ENCODE peak calls at places on chromosomes 5 and 9, in six cellular contexts. W, S, C, R, V and T are unnamed samples.

GRCh38 chr9:123377211-123377971 is 21.4 kb downstream of the CRB2 start:
- DNase-seq in S (peak), R (no peak), C (no peak), W (no peak), V (no peak), T (no peak)

GRCh38 chr9:72592501-72593403 is 71.3 kb downstream of the TMC1 start:
- DNase-seq in W (peak), V (peak), R (peak), S (peak), C (peak), T (no peak)

GRCh38 chr5:124481419-124481818 is 265.0 kb downstream of the ZNF608 start:
- DNase-seq in C (no peak), W (no peak), S (no peak), R (no peak), V (no peak), T (no peak)

GRCh38 chr9:136837146-136837855 is 5.0 kb upstream of the AJM1 start:
- DNase-seq in R (no peak), V (no peak), W (no peak), C (no peak), S (no peak), T (no peak)

GRCh38 chr9:100725376-100725775 is 147.5 kb downstream of the CAVIN4 start:
- DNase-seq in R (no peak), S (no peak), C (no peak), V (no peak), W (no peak), T (no peak)

GRCh38 chr9:10062629-10063395 is 550.0 kb downstream of the PTPRD start:
- DNase-seq in C (no peak), R (peak), V (no peak), S (peak), W (no peak), T (no peak)

GRCh38 chr5:81848368-81848767 is 97.5 kb upstream of the SSBP2 start:
- DNase-seq in V (no peak), R (no peak), S (no peak), W (no peak), C (no peak), T (no peak)

GRCh38 chr9:70324963-70325362 is 66.2 kb downstream of the SMC5 start:
- DNase-seq in R (no peak), V (no peak), S (peak), W (no peak), C (no peak), T (no peak)

GRCh38 chr5:75108515-75108914 is 56.2 kb upstream of the GCNT4 start:
- DNase-seq in R (no peak), V (no peak), C (no peak), S (no peak), W (no peak), T (no peak)

GRCh38 chr5:54541823-54542783 is 24.5 kb downstream of the SNX18 start:
- DNase-seq in V (no peak), C (no peak), R (no peak), W (no peak), S (no peak), T (no peak)

GRCh38 chr5:8366296-8366695 is 497.3 kb downstream of the MTRR start:
- DNase-seq in R (no peak), W (no peak), V (no peak), C (no peak), S (no peak), T (no peak)

GRCh38 chr5:147734839-147735238 is 47.7 kb downstream of the JAKMIP2 start:
- DNase-seq in R (no peak), C (no peak), V (no peak), S (no peak), W (no peak), T (no peak)

GRCh38 chr9:121550041-121550440 is 50.4 kb upstream of the GGTA1 start:
- DNase-seq in V (no peak), R (no peak), C (no peak), S (no peak), W (no peak), T (no peak)

GRCh38 chr9:94779693-94780290 is 53.3 kb downstream of the AOPEP start:
- DNase-seq in V (no peak), S (no peak), R (no peak), C (no peak), W (no peak), T (no peak)

GRCh38 chr5:106873558-106873957 is 797.2 kb downstream of the EFNA5 start:
- DNase-seq in R (peak), V (no peak), C (no peak), W (no peak), S (no peak), T (no peak)

GRCh38 chr5:149780043-149780737 is 50.1 kb downstream of the PPARGC1B start:
- DNase-seq in V (no peak), C (no peak), S (no peak), R (no peak), W (no peak), T (no peak)
- H3K27ac ChIP-seq in V (no peak), C (no peak), S (no peak), R (peak), W (no peak), T (no peak)

GRCh38 chr9:104958756-104959155 is 30.8 kb upstream of the ABCA1 start:
- DNase-seq in C (no peak), W (no peak), V (no peak), R (no peak), S (no peak), T (no peak)

GRCh38 chr9:104963076-104963475 is 35.1 kb upstream of the ABCA1 start:
- DNase-seq in S (no peak), W (no peak), C (no peak), R (no peak), V (no peak), T (no peak)

GRCh38 chr9:104961701-104962359 is 33.9 kb upstream of the ABCA1 start:
- DNase-seq in C (no peak), W (no peak), V (no peak), S (no peak), R (peak), T (no peak)

GRCh38 chr9:104961238-104961637 is 33.3 kb upstream of the ABCA1 start:
- DNase-seq in S (peak), C (peak), V (peak), W (peak), R (peak), T (no peak)
- H3K27ac ChIP-seq in S (no peak), C (no peak), V (no peak), W (no peak), R (peak), T (no peak)

DNA sequence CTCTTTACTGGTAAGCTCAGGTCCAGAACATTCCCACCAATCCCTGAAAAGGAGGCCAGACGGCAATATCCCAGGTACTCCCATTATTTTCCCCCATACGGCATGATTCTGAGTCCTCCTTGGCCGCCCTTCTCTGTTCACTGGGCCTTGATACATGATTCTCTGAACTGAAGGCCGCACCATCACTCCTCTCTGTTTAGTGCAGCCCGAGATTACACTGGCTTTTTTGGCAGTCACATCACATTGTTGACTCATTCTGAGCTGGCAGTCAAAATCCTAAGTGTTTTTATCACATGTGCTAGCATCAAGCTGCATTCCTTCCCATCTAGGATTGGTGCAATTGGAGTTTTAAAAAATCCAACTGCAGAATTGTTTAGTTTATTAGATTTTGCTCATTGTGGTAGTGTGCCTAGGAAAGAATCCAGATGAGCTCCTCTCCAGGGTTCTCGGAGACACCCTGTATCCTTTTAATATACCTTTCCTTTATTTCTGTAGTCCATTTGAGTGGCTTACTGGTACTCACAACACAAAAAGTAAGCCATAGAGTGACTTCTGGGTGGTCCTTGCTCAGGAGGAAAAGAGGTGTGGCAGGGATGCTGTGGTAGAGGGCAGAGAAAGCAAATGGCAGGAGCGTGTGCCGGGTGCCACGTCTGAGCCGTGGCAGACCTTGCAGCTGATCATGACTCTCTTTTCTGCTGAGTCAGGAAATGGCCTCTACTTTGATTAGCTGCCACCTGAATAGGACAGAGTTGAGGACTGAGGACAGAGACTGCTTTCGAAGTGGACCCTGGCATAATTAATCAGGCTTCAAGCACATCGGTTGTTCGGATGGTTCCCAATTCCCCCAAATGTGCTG is 121.1 kb upstream of the IL12B start:
- DNase-seq in W (peak), S (peak), V (no peak), R (peak), C (no peak), T (no peak)
- H3K27ac ChIP-seq in W (peak), S (peak), V (no peak), R (peak), C (no peak), T (no peak)

DNA sequence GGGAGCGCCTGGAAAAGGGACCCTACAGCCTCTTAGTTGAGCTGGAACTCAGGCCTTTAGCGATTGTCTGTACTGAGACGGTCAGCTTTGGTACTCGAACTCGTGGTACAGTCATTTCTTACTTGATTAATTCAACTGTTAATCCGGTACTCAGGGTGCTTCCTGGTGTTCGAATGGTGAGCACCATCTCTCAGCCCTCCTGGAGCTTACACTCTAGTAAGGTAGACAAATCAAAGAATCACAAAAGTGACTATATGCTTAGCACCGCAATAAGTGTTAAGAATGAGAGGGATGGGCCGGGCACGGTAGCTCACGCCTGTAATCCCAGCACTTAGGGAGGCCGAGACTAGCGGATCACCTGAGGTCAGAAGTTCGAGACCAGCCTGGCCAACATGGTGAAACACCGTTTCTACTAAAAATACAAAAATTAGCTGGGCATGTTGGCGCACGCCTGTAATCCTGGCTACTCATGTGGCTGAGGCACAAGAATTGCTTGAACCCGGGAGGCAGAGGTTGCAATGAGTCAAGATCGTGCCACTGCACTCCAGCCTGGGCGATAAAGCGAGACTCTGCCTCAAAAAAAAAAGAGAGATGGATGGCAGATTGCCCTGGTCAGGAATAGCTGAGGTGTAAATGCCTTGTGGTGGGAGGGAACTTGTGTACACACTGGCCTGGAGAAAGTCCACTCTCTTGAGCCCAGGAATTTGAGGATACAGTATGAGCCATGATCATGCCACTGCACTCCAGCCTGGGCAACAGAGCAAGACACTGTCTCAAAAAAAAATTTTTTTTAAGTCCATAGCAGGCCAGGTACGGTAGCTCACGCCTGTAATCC is 981 bp downstream of the TCOF1 start:
- DNase-seq in S (peak), V (no peak), R (no peak), W (no peak), C (no peak), T (no peak)
- H3K27ac ChIP-seq in S (peak), V (peak), R (peak), W (peak), C (peak), T (peak)

DNA sequence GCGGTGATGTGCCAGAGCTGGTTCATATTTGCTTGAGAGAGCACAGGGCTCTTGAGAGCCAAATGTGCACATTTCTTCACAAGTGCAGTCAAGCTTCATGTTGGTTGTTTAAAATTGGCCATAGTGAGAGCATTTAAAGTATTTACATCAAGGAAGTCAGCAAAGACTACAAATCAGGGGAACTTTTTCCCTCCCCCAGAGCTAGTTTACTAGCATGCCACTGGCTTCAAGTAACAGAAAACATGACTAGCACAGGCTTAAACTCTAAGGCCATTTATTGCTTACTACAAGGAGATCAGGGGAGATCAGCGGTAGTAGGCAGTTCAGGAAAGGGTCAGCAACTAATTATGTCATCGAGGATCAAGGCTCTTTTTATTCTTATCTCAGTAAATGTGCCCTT is 11.0 kb upstream of the CCDC171 start:
- DNase-seq in C (no peak), V (no peak), W (no peak), R (no peak), S (no peak), T (no peak)
- H3K27ac ChIP-seq in C (no peak), V (no peak), W (no peak), R (no peak), S (no peak), T (no peak)

GRCh38 chr5:6717247-6717646 is 4.0 kb downstream of the TENT4A start:
- DNase-seq in V (no peak), R (no peak), S (no peak), W (no peak), C (no peak), T (no peak)
- H3K27ac ChIP-seq in V (no peak), R (no peak), S (no peak), W (no peak), C (no peak), T (no peak)

GRCh38 chr5:137792291-137792690 is 38.1 kb upstream of the HNRNPA0 start:
- DNase-seq in R (no peak), C (no peak), W (no peak), V (no peak), S (no peak), T (no peak)

GRCh38 chr5:137796279-137796678 is 42.1 kb upstream of the HNRNPA0 start:
- DNase-seq in S (no peak), R (no peak), V (no peak), C (no peak), W (no peak), T (no peak)

GRCh38 chr5:137791803-137792202 is 37.6 kb upstream of the HNRNPA0 start:
- DNase-seq in R (no peak), W (no peak), C (no peak), V (no peak), S (no peak), T (no peak)

GRCh38 chr5:137791387-137791786 is 37.2 kb upstream of the HNRNPA0 start:
- DNase-seq in R (no peak), S (no peak), V (no peak), W (no peak), C (no peak), T (no peak)

DNA sequence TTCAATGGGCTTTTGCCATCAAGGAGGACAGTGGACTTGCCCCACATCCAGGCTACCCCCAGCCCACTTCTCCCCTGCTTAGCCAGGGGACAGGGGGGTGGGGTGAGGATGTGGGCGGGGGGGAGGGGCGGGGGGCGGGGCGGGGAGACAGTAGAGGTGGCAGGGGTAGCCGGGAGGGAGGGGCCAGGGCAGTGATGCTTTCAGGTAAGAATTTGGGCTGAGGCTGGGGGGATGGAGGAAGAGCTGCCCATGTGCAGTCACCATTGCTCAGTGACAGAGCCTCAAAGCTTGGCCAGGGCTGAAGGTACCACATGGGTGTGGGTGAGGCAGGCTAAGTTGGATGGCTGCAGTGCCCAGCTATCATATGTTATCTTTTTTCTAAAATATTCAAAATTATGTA is 40.7 kb upstream of the HNRNPA0 start:
- DNase-seq in S (no peak), V (no peak), R (no peak), W (no peak), C (no peak), T (no peak)
- H3K27ac ChIP-seq in S (no peak), V (no peak), R (no peak), W (no peak), C (no peak), T (no peak)

GRCh38 chr5:34738381-34738780 is 82.3 kb downstream of the RAI14 start:
- DNase-seq in S (peak), C (no peak), W (no peak), R (no peak), V (no peak), T (no peak)
- H3K27ac ChIP-seq in S (no peak), C (no peak), W (no peak), R (no peak), V (no peak), T (no peak)

GRCh38 chr9:37943329-37944265 is 39.7 kb upstream of the SLC25A51 start:
- DNase-seq in C (no peak), R (peak), W (no peak), S (peak), V (no peak), T (no peak)
- H3K27ac ChIP-seq in C (no peak), R (peak), W (peak), S (peak), V (no peak), T (peak)